ENCODE peak calls at places on chromosomes 12 and 14, in six cellular contexts. One of them, this sample, is unnamed. For H3K9me3, the result is how much of the 10 kb centered on the place peaks cover.

GRCh38 chr12:124792961-124793441 is 70.7 kb downstream of the SCARB1 start:
- DNase-seq in lung: no peak
- DNase-seq in CD4-positive, CD25-positive, alpha-beta regulatory T cell: no peak
- DNase-seq in CD8-positive, alpha-beta T cell: no peak
- DNase-seq in right lobe of liver: no peak
- DNase-seq in heart right ventricle: no peak
- DNase-seq in this sample: no peak

GRCh38 chr12:124640096-124640495 is 72.7 kb upstream of the NCOR2 start:
- DNase-seq in lung: no peak
- DNase-seq in CD4-positive, CD25-positive, alpha-beta regulatory T cell: no peak
- DNase-seq in CD8-positive, alpha-beta T cell: no peak
- DNase-seq in right lobe of liver: no peak
- DNase-seq in heart right ventricle: no peak
- DNase-seq in this sample: no peak

GRCh38 chr14:53034036-53034435 is 83.2 kb upstream of the FERMT2 start:
- DNase-seq in lung: no peak
- DNase-seq in CD4-positive, CD25-positive, alpha-beta regulatory T cell: no peak
- DNase-seq in CD8-positive, alpha-beta T cell: no peak
- DNase-seq in right lobe of liver: no peak
- DNase-seq in heart right ventricle: no peak
- DNase-seq in this sample: no peak

GRCh38 chr14:59098377-59098776 is 90.1 kb upstream of the DAAM1 start:
- DNase-seq in lung: no peak
- DNase-seq in CD4-positive, CD25-positive, alpha-beta regulatory T cell: no peak
- DNase-seq in CD8-positive, alpha-beta T cell: no peak
- DNase-seq in right lobe of liver: no peak
- DNase-seq in heart right ventricle: no peak
- DNase-seq in this sample: no peak

GRCh38 chr12:46382425-46382973 is 9.9 kb upstream of the SLC38A2 start:
- DNase-seq in lung: no peak
- DNase-seq in CD4-positive, CD25-positive, alpha-beta regulatory T cell: no peak
- DNase-seq in CD8-positive, alpha-beta T cell: no peak
- DNase-seq in right lobe of liver: no peak
- DNase-seq in heart right ventricle: no peak
- DNase-seq in this sample: no peak

GRCh38 chr12:57522887-57523705 is 472 bp downstream of the MBD6 start:
- DNase-seq in lung: peak
- DNase-seq in CD4-positive, CD25-positive, alpha-beta regulatory T cell: peak
- DNase-seq in CD8-positive, alpha-beta T cell: peak
- DNase-seq in right lobe of liver: peak
- DNase-seq in heart right ventricle: peak
- DNase-seq in this sample: no peak

GRCh38 chr12:2140858-2141519 is 88.2 kb downstream of the CACNA1C start:
- DNase-seq in lung: no peak
- DNase-seq in CD4-positive, CD25-positive, alpha-beta regulatory T cell: no peak
- DNase-seq in CD8-positive, alpha-beta T cell: no peak
- DNase-seq in right lobe of liver: no peak
- DNase-seq in heart right ventricle: no peak
- DNase-seq in this sample: no peak

GRCh38 chr12:113647048-113647447 is 175.4 kb upstream of the LHX5 start:
- DNase-seq in lung: no peak
- DNase-seq in CD4-positive, CD25-positive, alpha-beta regulatory T cell: no peak
- DNase-seq in CD8-positive, alpha-beta T cell: no peak
- DNase-seq in right lobe of liver: no peak
- DNase-seq in heart right ventricle: no peak
- DNase-seq in this sample: no peak

GRCh38 chr14:45434221-45434620 is 181.2 kb upstream of the MIS18BP1 start:
- DNase-seq in lung: no peak
- DNase-seq in CD4-positive, CD25-positive, alpha-beta regulatory T cell: no peak
- DNase-seq in CD8-positive, alpha-beta T cell: no peak
- DNase-seq in right lobe of liver: no peak
- DNase-seq in heart right ventricle: no peak
- DNase-seq in this sample: no peak

GRCh38 chr14:79605863-79606262 is 605.4 kb downstream of the DIO2 start:
- DNase-seq in lung: no peak
- DNase-seq in CD4-positive, CD25-positive, alpha-beta regulatory T cell: no peak
- DNase-seq in CD8-positive, alpha-beta T cell: no peak
- DNase-seq in right lobe of liver: no peak
- DNase-seq in heart right ventricle: no peak
- DNase-seq in this sample: no peak

GRCh38 chr12:69476276-69477017 is 6.3 kb downstream of the FRS2 start:
- DNase-seq in lung: no peak
- DNase-seq in CD4-positive, CD25-positive, alpha-beta regulatory T cell: no peak
- DNase-seq in CD8-positive, alpha-beta T cell: no peak
- DNase-seq in right lobe of liver: no peak
- DNase-seq in heart right ventricle: no peak
- DNase-seq in this sample: no peak

GRCh38 chr12:49340971-49341776 is 4.2 kb upstream of the C1QL4 start:
- DNase-seq in lung: no peak
- DNase-seq in CD4-positive, CD25-positive, alpha-beta regulatory T cell: no peak
- DNase-seq in CD8-positive, alpha-beta T cell: no peak
- DNase-seq in right lobe of liver: no peak
- DNase-seq in heart right ventricle: no peak
- DNase-seq in this sample: no peak

GRCh38 chr12:43981726-43982125 is 145.8 kb downstream of the TMEM117 start:
- DNase-seq in lung: no peak
- DNase-seq in CD4-positive, CD25-positive, alpha-beta regulatory T cell: no peak
- DNase-seq in CD8-positive, alpha-beta T cell: no peak
- DNase-seq in right lobe of liver: no peak
- DNase-seq in heart right ventricle: no peak
- DNase-seq in this sample: no peak

GRCh38 chr12:38921025-38921677 is 15.8 kb upstream of the CPNE8 start:
- DNase-seq in lung: peak
- DNase-seq in CD4-positive, CD25-positive, alpha-beta regulatory T cell: no peak
- DNase-seq in CD8-positive, alpha-beta T cell: no peak
- DNase-seq in right lobe of liver: peak
- DNase-seq in heart right ventricle: peak
- DNase-seq in this sample: no peak

GRCh38 chr12:39919790-39920189 is 186.1 kb downstream of the SLC2A13 start:
- DNase-seq in lung: no peak
- DNase-seq in CD4-positive, CD25-positive, alpha-beta regulatory T cell: no peak
- DNase-seq in CD8-positive, alpha-beta T cell: no peak
- DNase-seq in right lobe of liver: no peak
- DNase-seq in heart right ventricle: no peak
- DNase-seq in this sample: no peak

GRCh38 chr12:115257791-115258190 is 573.8 kb upstream of the TBX3 start:
- DNase-seq in lung: no peak
- DNase-seq in CD4-positive, CD25-positive, alpha-beta regulatory T cell: no peak
- DNase-seq in CD8-positive, alpha-beta T cell: no peak
- DNase-seq in right lobe of liver: no peak
- DNase-seq in heart right ventricle: no peak
- DNase-seq in this sample: no peak

GRCh38 chr12:95633671-95634465 is 82.6 kb upstream of the USP44 start:
- DNase-seq in lung: no peak
- DNase-seq in CD4-positive, CD25-positive, alpha-beta regulatory T cell: no peak
- DNase-seq in CD8-positive, alpha-beta T cell: no peak
- DNase-seq in right lobe of liver: no peak
- DNase-seq in heart right ventricle: no peak
- DNase-seq in this sample: no peak

GRCh38 chr12:106269150-106269771 is 21.4 kb upstream of the CKAP4 start:
- DNase-seq in lung: no peak
- DNase-seq in CD4-positive, CD25-positive, alpha-beta regulatory T cell: no peak
- DNase-seq in CD8-positive, alpha-beta T cell: no peak
- DNase-seq in right lobe of liver: no peak
- DNase-seq in heart right ventricle: no peak
- DNase-seq in this sample: no peak

GRCh38 chr12:122508163-122508562 is 7.4 kb upstream of the ZCCHC8 start:
- DNase-seq in lung: no peak
- DNase-seq in CD4-positive, CD25-positive, alpha-beta regulatory T cell: no peak
- DNase-seq in CD8-positive, alpha-beta T cell: no peak
- DNase-seq in right lobe of liver: no peak
- DNase-seq in heart right ventricle: no peak
- DNase-seq in this sample: no peak

GRCh38 chr14:62597143-62597542 is 448.1 kb downstream of the KCNH5 start:
- DNase-seq in lung: no peak
- DNase-seq in CD4-positive, CD25-positive, alpha-beta regulatory T cell: no peak
- DNase-seq in CD8-positive, alpha-beta T cell: no peak
- DNase-seq in right lobe of liver: no peak
- DNase-seq in heart right ventricle: no peak
- DNase-seq in this sample: no peak

GRCh38 chr14:62592877-62593276 is 452.4 kb downstream of the KCNH5 start:
- DNase-seq in lung: no peak
- DNase-seq in CD4-positive, CD25-positive, alpha-beta regulatory T cell: no peak
- DNase-seq in CD8-positive, alpha-beta T cell: no peak
- DNase-seq in right lobe of liver: no peak
- DNase-seq in heart right ventricle: no peak
- DNase-seq in this sample: no peak
- H3K9me3 ChIP-seq in lung: under half
- H3K9me3 ChIP-seq in CD4-positive, CD25-positive, alpha-beta regulatory T cell: under half
- H3K9me3 ChIP-seq in CD8-positive, alpha-beta T cell: under half
- H3K9me3 ChIP-seq in right lobe of liver: under half
- H3K9me3 ChIP-seq in heart right ventricle: under half
- H3K9me3 ChIP-seq in this sample: under half

GRCh38 chr14:41087056-41087455 is 519.6 kb upstream of the LRFN5 start:
- DNase-seq in lung: no peak
- DNase-seq in CD4-positive, CD25-positive, alpha-beta regulatory T cell: no peak
- DNase-seq in CD8-positive, alpha-beta T cell: no peak
- DNase-seq in right lobe of liver: no peak
- DNase-seq in heart right ventricle: no peak
- DNase-seq in this sample: no peak
- H3K9me3 ChIP-seq in lung: under half
- H3K9me3 ChIP-seq in CD4-positive, CD25-positive, alpha-beta regulatory T cell: under half
- H3K9me3 ChIP-seq in CD8-positive, alpha-beta T cell: under half
- H3K9me3 ChIP-seq in right lobe of liver: under half
- H3K9me3 ChIP-seq in heart right ventricle: under half
- H3K9me3 ChIP-seq in this sample: under half

GRCh38 chr12:14991069-14991468 is 18.2 kb downstream of the PDE6H start:
- DNase-seq in lung: no peak
- DNase-seq in CD4-positive, CD25-positive, alpha-beta regulatory T cell: no peak
- DNase-seq in CD8-positive, alpha-beta T cell: no peak
- DNase-seq in right lobe of liver: no peak
- DNase-seq in heart right ventricle: no peak
- DNase-seq in this sample: no peak
- H3K9me3 ChIP-seq in lung: under half
- H3K9me3 ChIP-seq in CD4-positive, CD25-positive, alpha-beta regulatory T cell: under half
- H3K9me3 ChIP-seq in CD8-positive, alpha-beta T cell: under half
- H3K9me3 ChIP-seq in right lobe of liver: under half
- H3K9me3 ChIP-seq in heart right ventricle: under half
- H3K9me3 ChIP-seq in this sample: under half

DNA sequence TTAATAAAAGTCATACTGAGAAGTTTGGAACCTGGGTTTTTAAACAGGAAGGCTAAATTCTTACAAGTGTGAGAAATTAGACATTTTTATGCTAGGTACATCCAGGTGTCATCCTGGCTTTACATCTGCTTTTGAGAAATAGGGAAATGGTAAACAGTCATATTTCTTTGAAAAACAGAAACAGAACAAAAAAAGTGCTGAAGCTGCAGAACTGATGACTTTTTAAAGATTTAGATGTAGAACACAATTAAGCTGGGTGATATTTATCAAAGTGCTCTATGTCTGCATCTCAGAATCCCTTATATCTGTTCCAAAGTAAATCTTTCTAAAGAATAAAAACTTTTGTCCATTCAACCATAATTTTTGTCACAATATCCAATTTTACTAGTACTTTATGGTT is 282.9 kb upstream of the ATXN7L3B start:
- DNase-seq in lung: no peak
- DNase-seq in CD4-positive, CD25-positive, alpha-beta regulatory T cell: no peak
- DNase-seq in CD8-positive, alpha-beta T cell: no peak
- DNase-seq in right lobe of liver: no peak
- DNase-seq in heart right ventricle: no peak
- DNase-seq in this sample: no peak
- H3K9me3 ChIP-seq in lung: under half
- H3K9me3 ChIP-seq in CD4-positive, CD25-positive, alpha-beta regulatory T cell: under half
- H3K9me3 ChIP-seq in CD8-positive, alpha-beta T cell: under half
- H3K9me3 ChIP-seq in right lobe of liver: under half
- H3K9me3 ChIP-seq in heart right ventricle: under half
- H3K9me3 ChIP-seq in this sample: under half

GRCh38 chr14:105839425-105840265 is 313.3 kb downstream of the TMEM121 start:
- DNase-seq in lung: no peak
- DNase-seq in CD4-positive, CD25-positive, alpha-beta regulatory T cell: no peak
- DNase-seq in CD8-positive, alpha-beta T cell: no peak
- DNase-seq in right lobe of liver: no peak
- DNase-seq in heart right ventricle: no peak
- DNase-seq in this sample: no peak

GRCh38 chr14:105840266-105841021 is 314.1 kb downstream of the TMEM121 start:
- DNase-seq in lung: no peak
- DNase-seq in CD4-positive, CD25-positive, alpha-beta regulatory T cell: no peak
- DNase-seq in CD8-positive, alpha-beta T cell: peak
- DNase-seq in right lobe of liver: no peak
- DNase-seq in heart right ventricle: no peak
- DNase-seq in this sample: no peak

GRCh38 chr14:105837349-105838063 is 311.1 kb downstream of the TMEM121 start:
- DNase-seq in lung: no peak
- DNase-seq in CD4-positive, CD25-positive, alpha-beta regulatory T cell: no peak
- DNase-seq in CD8-positive, alpha-beta T cell: no peak
- DNase-seq in right lobe of liver: no peak
- DNase-seq in heart right ventricle: no peak
- DNase-seq in this sample: no peak

GRCh38 chr14:105838107-105838506 is 311.7 kb downstream of the TMEM121 start:
- DNase-seq in lung: no peak
- DNase-seq in CD4-positive, CD25-positive, alpha-beta regulatory T cell: no peak
- DNase-seq in CD8-positive, alpha-beta T cell: no peak
- DNase-seq in right lobe of liver: no peak
- DNase-seq in heart right ventricle: no peak
- DNase-seq in this sample: no peak

GRCh38 chr14:105838591-105839424 is 312.4 kb downstream of the TMEM121 start:
- DNase-seq in lung: no peak
- DNase-seq in CD4-positive, CD25-positive, alpha-beta regulatory T cell: no peak
- DNase-seq in CD8-positive, alpha-beta T cell: no peak
- DNase-seq in right lobe of liver: no peak
- DNase-seq in heart right ventricle: no peak
- DNase-seq in this sample: no peak
- H3K9me3 ChIP-seq in lung: under half
- H3K9me3 ChIP-seq in CD4-positive, CD25-positive, alpha-beta regulatory T cell: under half
- H3K9me3 ChIP-seq in CD8-positive, alpha-beta T cell: under half
- H3K9me3 ChIP-seq in right lobe of liver: under half
- H3K9me3 ChIP-seq in heart right ventricle: under half
- H3K9me3 ChIP-seq in this sample: under half